ENCODE peak calls at places on chromosomes 1 and 21, in nine cellular contexts. T is heart left ventricle, W is adrenal gland, Y is GM12892, K is right lobe of liver, R is sigmoid colon, C is breast epithelium, J is ovary, M is A549. S is an unnamed sample.

GRCh38 chr21:46634966-46635323 is 529 bp upstream of the PRMT2 start:
- DNase-seq in K (peak; percentile 68), T (peak; percentile 69), M (peak; percentile 31), R (peak; percentile 90), C (peak; percentile 67), W (peak; percentile 78), Y (no peak), J (no peak), S (no peak)

GRCh38 chr1:2807036-2807435 is 5.5 kb upstream of the TTC34 start:
- DNase-seq in T (no peak), C (no peak), M (no peak), Y (no peak), R (no peak), W (no peak), K (peak; percentile 25), J (no peak), S (no peak)

GRCh38 chr21:38853421-38853919 is 47.7 kb downstream of the ETS2 start:
- DNase-seq in J (no peak), Y (no peak), W (no peak), T (peak; percentile 38), R (no peak), K (peak; percentile 79), M (peak; percentile 34), C (peak; percentile 46), S (peak; percentile 67)

GRCh38 chr1:17561561-17561985 is 22.1 kb downstream of the ARHGEF10L start:
- DNase-seq in M (no peak), K (no peak), R (no peak), W (peak; percentile 73), Y (no peak), T (peak; percentile 59), J (peak; percentile 48), C (no peak), S (no peak)

GRCh38 chr1:14255711-14256110 is 342.8 kb upstream of the KAZN start:
- DNase-seq in M (no peak), R (no peak), C (no peak), W (no peak), J (no peak), K (no peak), T (no peak), Y (no peak), S (no peak)

GRCh38 chr1:17335821-17336718 is 28.1 kb downstream of the PADI4 start:
- DNase-seq in T (peak; percentile 37), W (peak; percentile 68), M (peak; percentile 40), K (peak; percentile 70), R (peak; percentile 63), Y (no peak), C (peak; percentile 54), J (peak; percentile 58), S (peak; percentile 85)

GRCh38 chr1:209398330-209398991 is 185.1 kb upstream of the CAMK1G start:
- DNase-seq in Y (no peak), C (peak; percentile 76), M (peak; percentile 40), R (peak; percentile 71), W (peak; percentile 34), T (peak; percentile 22), K (peak; percentile 59), J (no peak), S (no peak)

GRCh38 chr1:156584813-156585212 is 5.3 kb downstream of the TTC24 start:
- DNase-seq in R (no peak), Y (no peak), C (no peak), W (no peak), K (no peak), T (no peak), J (no peak), M (peak; percentile 57), S (no peak)

GRCh38 chr21:26060335-26061115 is 110.0 kb downstream of the APP start:
- DNase-seq in J (no peak), W (no peak), K (no peak), C (no peak), R (no peak), Y (no peak), T (no peak), M (no peak), S (no peak)
- TF ChIP-seq POLR2A in J (no peak), W (no peak), K (no peak), C (no peak), R (no peak), Y (no peak), T (no peak), M (no peak), S (no peak)

DNA sequence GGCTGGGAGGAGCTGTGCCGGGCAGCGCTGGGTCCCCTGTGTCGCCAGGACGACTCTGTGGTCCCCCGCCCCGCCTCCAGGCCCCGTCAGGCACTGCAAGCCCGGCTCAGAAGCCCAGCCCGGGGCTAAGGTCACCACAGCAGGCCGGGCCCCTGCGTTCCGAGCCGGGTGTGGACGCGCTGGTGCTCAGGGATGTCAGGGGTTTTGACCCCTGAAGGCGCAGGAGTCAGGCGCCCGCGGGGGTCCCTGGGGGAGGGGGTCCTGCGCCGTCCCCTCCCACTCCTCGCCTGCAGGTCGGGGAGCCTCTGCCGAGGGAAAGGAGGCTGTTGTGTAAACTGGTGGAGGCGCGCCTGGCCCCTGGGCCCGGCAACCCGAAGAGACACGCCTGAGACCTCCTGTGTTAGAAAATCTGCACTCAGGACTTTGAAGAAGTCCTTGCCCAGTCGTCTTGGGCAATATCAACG is 23.7 kb upstream of the TMEM54 start:
- DNase-seq in C (no peak), K (no peak), R (no peak), T (no peak), W (no peak), Y (no peak), M (no peak), J (no peak), S (peak; percentile 84)
- TF ChIP-seq POLR2A in C (no peak), K (no peak), R (no peak), T (no peak), W (no peak), Y (no peak), M (no peak), J (no peak), S (peak; percentile 74)

DNA sequence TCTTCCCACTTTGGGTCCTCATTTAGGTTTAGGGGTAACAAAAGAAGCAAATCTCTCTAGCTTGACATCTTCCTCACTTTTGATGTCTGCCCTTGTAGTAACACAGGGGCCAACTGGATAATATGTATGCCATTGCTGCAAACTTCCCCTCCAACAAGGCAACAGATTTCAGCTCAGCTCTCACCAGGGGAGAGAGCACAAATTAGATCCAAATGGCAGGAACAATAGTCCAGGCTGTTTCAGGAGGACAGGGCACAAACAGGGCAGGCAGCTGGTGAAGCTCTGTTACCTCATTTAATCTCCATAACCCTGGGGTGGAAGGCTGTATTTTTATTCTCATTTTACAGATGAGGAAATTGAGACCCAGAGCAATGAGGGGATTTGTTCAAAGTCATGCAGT is 4.3 kb upstream of the PIK3R3 start:
- DNase-seq in T (no peak), M (no peak), J (no peak), Y (no peak), W (no peak), R (no peak), C (no peak), K (no peak), S (no peak)
- TF ChIP-seq POLR2A in T (no peak), M (no peak), J (no peak), Y (no peak), W (no peak), R (no peak), C (no peak), K (no peak), S (no peak)

DNA sequence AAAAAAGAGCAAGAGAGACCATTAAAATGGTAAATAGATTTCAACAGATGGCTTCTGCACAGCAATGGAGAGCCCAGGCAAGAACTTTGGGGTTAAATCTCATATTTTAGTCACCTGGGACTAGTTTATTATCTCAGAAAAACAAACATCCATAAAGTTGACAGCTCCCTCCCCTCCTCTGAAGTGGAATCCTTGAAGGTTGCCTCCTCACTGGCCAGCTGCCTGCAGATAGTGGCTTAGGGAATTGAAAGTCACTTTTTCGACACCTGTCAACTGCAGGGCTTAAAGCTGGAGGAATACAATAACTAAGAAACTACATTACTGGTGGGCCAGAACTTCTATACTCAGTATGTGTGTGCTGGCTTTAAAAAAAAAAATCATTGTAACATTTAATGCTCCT is 52.3 kb downstream of the LHX4 start:
- DNase-seq in K (no peak), J (no peak), T (no peak), W (peak; percentile 33), R (no peak), C (no peak), Y (no peak), M (no peak), S (no peak)
- TF ChIP-seq POLR2A in K (no peak), J (no peak), T (no peak), W (no peak), R (no peak), C (no peak), Y (no peak), M (no peak), S (no peak)

GRCh38 chr1:161127649-161128048 is 4.8 kb downstream of the DEDD start:
- DNase-seq in J (no peak), Y (no peak), C (no peak), R (no peak), M (no peak), K (no peak), W (no peak), T (no peak), S (no peak)
- TF ChIP-seq POLR2A in J (no peak), Y (no peak), C (no peak), R (no peak), M (no peak), K (no peak), W (no peak), T (no peak), S (no peak)

DNA sequence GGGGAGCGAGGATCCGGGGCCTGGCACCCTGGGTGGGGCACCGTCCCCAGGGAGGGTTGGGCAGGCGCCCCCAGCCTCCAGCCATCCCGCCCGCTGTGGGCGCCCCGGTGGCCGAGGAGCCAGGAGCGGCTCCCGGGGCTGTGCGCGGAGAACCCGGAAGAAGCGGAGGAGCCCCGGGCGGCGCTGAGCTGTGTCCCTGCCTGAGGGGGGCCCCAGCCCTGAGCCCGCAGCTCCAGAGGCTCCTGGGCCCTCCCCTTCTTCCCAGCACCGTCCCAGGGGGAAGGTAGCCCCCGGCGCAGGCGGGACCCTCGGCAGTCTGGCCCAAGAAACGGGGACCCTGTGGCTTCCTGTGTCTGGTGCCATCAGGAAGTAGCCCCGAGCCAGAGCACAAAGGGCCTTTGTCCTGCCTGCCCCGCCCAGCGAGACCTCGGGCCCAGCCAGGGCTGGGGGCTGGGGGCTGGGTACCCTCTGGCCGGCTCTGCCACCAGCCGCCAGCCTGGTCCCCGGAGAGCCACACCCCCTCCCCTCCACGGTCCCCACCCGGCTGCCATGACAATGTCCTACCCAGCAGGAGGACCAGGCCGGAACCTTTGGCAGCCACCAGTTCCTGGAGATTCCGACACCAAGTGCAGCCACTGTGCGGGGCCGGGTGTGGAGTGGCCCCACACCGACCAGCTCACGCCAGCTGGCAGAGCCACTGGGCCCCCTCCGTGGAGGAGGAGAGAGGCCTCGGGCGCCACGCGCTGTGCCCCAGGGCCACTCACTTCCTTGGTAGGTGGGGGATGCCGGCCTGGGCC is 15.6 kb upstream of the TTLL10 start:
- DNase-seq in C (peak; percentile 69), K (no peak), Y (peak; percentile 88), W (peak; percentile 48), J (peak; percentile 38), R (peak; percentile 79), T (peak; percentile 65), M (no peak), S (peak; percentile 89)
- TF ChIP-seq POLR2A in C (no peak), K (no peak), Y (no peak), W (no peak), J (no peak), R (no peak), T (no peak), M (no peak), S (peak; percentile 26)

S was measured in Peyer's patch.